ENCODE peak calls at places on chromosomes 11 and 22, in seven cellular contexts. One of them, this sample, is unnamed.

GRCh38 chr11:3808846-3809623 is 675 bp downstream of the PGAP2 start:
- DNase-seq in CD8-positive, alpha-beta T cell: no peak
- DNase-seq in AG04450: no peak
- DNase-seq in LoVo: peak
- DNase-seq in anterior cingulate cortex: no peak
- DNase-seq in GOT3: no peak
- DNase-seq in iPS-NIHi11: peak
- DNase-seq in this sample: peak

GRCh38 chr11:8356731-8357504 is 93.2 kb upstream of the LMO1 start:
- DNase-seq in CD8-positive, alpha-beta T cell: no peak
- DNase-seq in AG04450: no peak
- DNase-seq in LoVo: no peak
- DNase-seq in anterior cingulate cortex: peak
- DNase-seq in GOT3: no peak
- DNase-seq in iPS-NIHi11: no peak
- DNase-seq in this sample: no peak

GRCh38 chr11:125942276-125942611 is 3.6 kb upstream of the VSIG10L2 start:
- DNase-seq in CD8-positive, alpha-beta T cell: no peak
- DNase-seq in AG04450: no peak
- DNase-seq in LoVo: no peak
- DNase-seq in anterior cingulate cortex: no peak
- DNase-seq in GOT3: no peak
- DNase-seq in iPS-NIHi11: no peak
- DNase-seq in this sample: no peak

GRCh38 chr22:49406879-49407587 is 420.6 kb downstream of the BRD1 start:
- DNase-seq in CD8-positive, alpha-beta T cell: no peak
- DNase-seq in AG04450: no peak
- DNase-seq in LoVo: no peak
- DNase-seq in anterior cingulate cortex: no peak
- DNase-seq in GOT3: no peak
- DNase-seq in iPS-NIHi11: no peak
- DNase-seq in this sample: no peak

GRCh38 chr11:128759597-128759996 is 65.7 kb downstream of the FLI1 start:
- DNase-seq in CD8-positive, alpha-beta T cell: no peak
- DNase-seq in AG04450: peak
- DNase-seq in LoVo: no peak
- DNase-seq in anterior cingulate cortex: no peak
- DNase-seq in GOT3: no peak
- DNase-seq in iPS-NIHi11: no peak
- DNase-seq in this sample: no peak

GRCh38 chr22:23673826-23674690 is 16.8 kb upstream of the RGL4 start:
- DNase-seq in CD8-positive, alpha-beta T cell: no peak
- DNase-seq in AG04450: no peak
- DNase-seq in LoVo: no peak
- DNase-seq in anterior cingulate cortex: no peak
- DNase-seq in GOT3: no peak
- DNase-seq in iPS-NIHi11: peak
- DNase-seq in this sample: no peak

GRCh38 chr11:85941380-85941973 is 86.3 kb downstream of the CCDC83 start:
- DNase-seq in CD8-positive, alpha-beta T cell: no peak
- DNase-seq in AG04450: peak
- DNase-seq in LoVo: no peak
- DNase-seq in anterior cingulate cortex: peak
- DNase-seq in GOT3: no peak
- DNase-seq in iPS-NIHi11: peak
- DNase-seq in this sample: no peak

GRCh38 chr11:47248664-47249377 is at the start of gene ACP2:
- DNase-seq in CD8-positive, alpha-beta T cell: peak
- DNase-seq in AG04450: peak
- DNase-seq in LoVo: peak
- DNase-seq in anterior cingulate cortex: peak
- DNase-seq in GOT3: peak
- DNase-seq in iPS-NIHi11: peak
- DNase-seq in this sample: peak

GRCh38 chr11:45736424-45736823 is 68.5 kb upstream of the SLC35C1 start:
- DNase-seq in CD8-positive, alpha-beta T cell: no peak
- DNase-seq in AG04450: no peak
- DNase-seq in LoVo: peak
- DNase-seq in anterior cingulate cortex: no peak
- DNase-seq in GOT3: no peak
- DNase-seq in iPS-NIHi11: no peak
- DNase-seq in this sample: no peak

GRCh38 chr11:120057028-120057330 is 80.9 kb downstream of the TRIM29 start:
- DNase-seq in CD8-positive, alpha-beta T cell: no peak
- DNase-seq in AG04450: no peak
- DNase-seq in LoVo: no peak
- DNase-seq in anterior cingulate cortex: no peak
- DNase-seq in GOT3: no peak
- DNase-seq in iPS-NIHi11: no peak
- DNase-seq in this sample: no peak

GRCh38 chr22:29704528-29705285 is 15.1 kb upstream of the CABP7 start:
- DNase-seq in CD8-positive, alpha-beta T cell: no peak
- DNase-seq in AG04450: peak
- DNase-seq in LoVo: no peak
- DNase-seq in anterior cingulate cortex: peak
- DNase-seq in GOT3: no peak
- DNase-seq in iPS-NIHi11: no peak
- DNase-seq in this sample: no peak

GRCh38 chr11:109241988-109242387 is 180.0 kb upstream of the C11orf87 start:
- DNase-seq in CD8-positive, alpha-beta T cell: no peak
- DNase-seq in AG04450: no peak
- DNase-seq in LoVo: no peak
- DNase-seq in anterior cingulate cortex: no peak
- DNase-seq in GOT3: no peak
- DNase-seq in iPS-NIHi11: no peak
- DNase-seq in this sample: no peak

GRCh38 chr11:17673951-17674350 is 45.4 kb upstream of the MYOD1 start:
- DNase-seq in CD8-positive, alpha-beta T cell: no peak
- DNase-seq in AG04450: no peak
- DNase-seq in LoVo: no peak
- DNase-seq in anterior cingulate cortex: no peak
- DNase-seq in GOT3: no peak
- DNase-seq in iPS-NIHi11: no peak
- DNase-seq in this sample: no peak

GRCh38 chr22:17007852-17008731 is at the start of gene GAB4:
- DNase-seq in CD8-positive, alpha-beta T cell: no peak
- DNase-seq in AG04450: no peak
- DNase-seq in LoVo: no peak
- DNase-seq in anterior cingulate cortex: no peak
- DNase-seq in GOT3: no peak
- DNase-seq in iPS-NIHi11: no peak
- DNase-seq in this sample: no peak

GRCh38 chr22:33535937-33536875 is 384.1 kb downstream of the LARGE1 start:
- DNase-seq in CD8-positive, alpha-beta T cell: no peak
- DNase-seq in AG04450: no peak
- DNase-seq in LoVo: no peak
- DNase-seq in anterior cingulate cortex: no peak
- DNase-seq in GOT3: no peak
- DNase-seq in iPS-NIHi11: no peak
- DNase-seq in this sample: no peak

GRCh38 chr11:122159861-122160260 is 43.8 kb upstream of the BLID start:
- DNase-seq in CD8-positive, alpha-beta T cell: no peak
- DNase-seq in AG04450: no peak
- DNase-seq in LoVo: no peak
- DNase-seq in anterior cingulate cortex: no peak
- DNase-seq in GOT3: no peak
- DNase-seq in iPS-NIHi11: no peak
- DNase-seq in this sample: no peak

GRCh38 chr11:17258670-17259069 is 17.9 kb upstream of the NUCB2 start:
- DNase-seq in CD8-positive, alpha-beta T cell: no peak
- DNase-seq in AG04450: no peak
- DNase-seq in LoVo: peak
- DNase-seq in anterior cingulate cortex: no peak
- DNase-seq in GOT3: no peak
- DNase-seq in iPS-NIHi11: no peak
- DNase-seq in this sample: no peak

This sample was measured in naive thymus-derived CD4-positive, alpha-beta T cell.